ENCODE peak calls at places on chromosomes 1 and 21, in five cellular contexts. I, E, U, Z and C are unnamed samples.

GRCh38 chr1:68229927-68230812 is 2.2 kb downstream of the WLS start:
- DNase-seq in E (peak), Z (no peak), U (no peak), I (no peak), C (peak)

GRCh38 chr1:221832617-221833016 is 90.7 kb upstream of the DUSP10 start:
- DNase-seq in I (no peak), U (no peak), Z (no peak), E (no peak), C (no peak)

GRCh38 chr1:110798691-110799256 is 74.2 kb upstream of the CD53 start:
- DNase-seq in E (no peak), Z (no peak), I (no peak), U (no peak), C (no peak)

GRCh38 chr1:100799548-100799947 is 80.0 kb downstream of the VCAM1 start:
- DNase-seq in U (no peak), E (no peak), I (no peak), Z (no peak), C (peak)

GRCh38 chr1:71135571-71135970 is 54.7 kb upstream of the ZRANB2 start:
- DNase-seq in Z (no peak), U (no peak), E (no peak), I (no peak), C (no peak)

GRCh38 chr1:238962941-238963340 is 423.4 kb upstream of the CHRM3 start:
- DNase-seq in Z (no peak), E (no peak), I (no peak), U (no peak), C (no peak)

GRCh38 chr1:11158291-11158690 is 30.9 kb upstream of the ANGPTL7 start:
- DNase-seq in E (no peak), I (no peak), Z (no peak), U (no peak), C (no peak)

GRCh38 chr1:54978528-54979326 is 1.7 kb upstream of the TMEM61 start:
- DNase-seq in E (no peak), U (no peak), I (no peak), Z (no peak), C (no peak)

GRCh38 chr1:170415734-170416372 is 116.1 kb upstream of the GORAB start:
- DNase-seq in I (peak), E (no peak), Z (no peak), U (no peak), C (peak)

GRCh38 chr1:156752843-156753486 is 1.5 kb upstream of the HDGF start:
- DNase-seq in U (no peak), I (no peak), Z (no peak), E (peak), C (peak)

GRCh38 chr1:213793482-213794067 is 194.2 kb upstream of the PROX1 start:
- DNase-seq in Z (no peak), E (no peak), U (no peak), I (no peak), C (no peak)

GRCh38 chr1:86155061-86155806 is 1.3 kb downstream of the COL24A1 start:
- DNase-seq in E (no peak), Z (no peak), I (no peak), U (peak), C (peak)

GRCh38 chr1:10870493-10871096 is 74.1 kb upstream of the CASZ1 start:
- DNase-seq in I (no peak), Z (no peak), U (no peak), E (no peak), C (no peak)

GRCh38 chr1:66134004-66134403 is 341.3 kb downstream of the PDE4B start:
- DNase-seq in E (no peak), I (no peak), U (no peak), Z (no peak), C (no peak)

GRCh38 chr21:42025392-42026071 is 15.4 kb upstream of the ZBTB21 start:
- DNase-seq in U (no peak), Z (no peak), I (peak), E (peak), C (peak)

GRCh38 chr1:51073456-51073855 is 28.6 kb upstream of the C1orf185 start:
- DNase-seq in E (no peak), U (no peak), Z (no peak), I (no peak), C (no peak)

GRCh38 chr21:16534408-16535099 is 804.8 kb downstream of the USP25 start:
- DNase-seq in I (peak), U (peak), E (peak), Z (no peak), C (peak)

GRCh38 chr1:66623812-66624211 is 89.9 kb downstream of the SGIP1 start:
- DNase-seq in I (peak), E (peak), Z (peak), U (no peak), C (peak)

GRCh38 chr1:232620356-232620841 is 9.5 kb downstream of the SIPA1L2 start:
- DNase-seq in U (no peak), E (peak), I (no peak), Z (no peak), C (peak)

GRCh38 chr1:17609529-17609928 is 70.0 kb downstream of the ARHGEF10L start:
- DNase-seq in Z (no peak), E (no peak), I (no peak), U (no peak), C (no peak)

GRCh38 chr1:177824508-177824982 is 145.3 kb downstream of the SEC16B start:
- DNase-seq in Z (no peak), I (no peak), E (no peak), U (no peak), C (no peak)

GRCh38 chr1:235649722-235650163 is at the start of gene GNG4:
- DNase-seq in I (no peak), Z (no peak), E (no peak), U (no peak), C (no peak)

GRCh38 chr1:31872658-31873636 is 57.1 kb upstream of the SPOCD1 start:
- DNase-seq in Z (no peak), U (no peak), I (no peak), E (no peak), C (peak)

GRCh38 chr1:41504126-41505035 is 19.9 kb upstream of the EDN2 start:
- DNase-seq in I (peak), Z (no peak), U (no peak), E (peak), C (peak)

GRCh38 chr1:174791863-174792262 is 207.9 kb upstream of the CACYBP start:
- DNase-seq in I (peak), U (no peak), Z (no peak), E (no peak), C (no peak)

GRCh38 chr1:153362187-153362586 is 4.5 kb downstream of the S100A9 start:
- DNase-seq in E (no peak), Z (no peak), I (no peak), U (no peak), C (no peak)